ENCODE peak calls at places on chromosomes 3 and 15, in four cellular contexts. U, O, B and J are unnamed samples.

GRCh38 chr15:64969401-64969800 is 20.3 kb downstream of the SPG21 start:
- DNase-seq in O (no peak), U (no peak), B (no peak), J (no peak)

GRCh38 chr3:106086636-106087035 is 217.8 kb upstream of the CBLB start:
- DNase-seq in O (no peak), U (peak; percentile 10), B (no peak), J (no peak)

GRCh38 chr15:65731926-65732325 is 60.2 kb downstream of the DENND4A start:
- DNase-seq in O (no peak), U (no peak), B (no peak), J (no peak)

GRCh38 chr15:35624881-35625280 is 78.9 kb upstream of the DPH6 start:
- DNase-seq in O (no peak), U (no peak), B (no peak), J (no peak)

GRCh38 chr3:45644063-45644462 is 45.1 kb upstream of the SACM1L start:
- DNase-seq in O (no peak), U (no peak), B (no peak), J (no peak)

GRCh38 chr3:101512521-101513418 is at the start of gene SENP7:
- DNase-seq in O (peak; percentile 78), U (peak; percentile 87), B (peak; percentile 48), J (peak; percentile 63)

GRCh38 chr15:75921732-75922703 is 18.3 kb downstream of the FBXO22 start:
- DNase-seq in U (no peak), O (peak; percentile 49), B (no peak), J (no peak)

GRCh38 chr3:4568831-4569230 is 75.7 kb downstream of the ITPR1 start:
- DNase-seq in U (no peak), O (no peak), B (no peak), J (no peak)

GRCh38 chr15:70488002-70488605 is 275.3 kb downstream of the UACA start:
- DNase-seq in B (no peak), O (peak; percentile 78), U (peak; percentile 79), J (no peak)

GRCh38 chr3:54814224-54814623 is 113.6 kb downstream of the LRTM1 start:
- DNase-seq in U (no peak), B (no peak), O (no peak), J (no peak)

GRCh38 chr3:192795021-192795420 is 67.7 kb upstream of the FGF12 start:
- DNase-seq in O (no peak), B (no peak), U (no peak), J (no peak)

GRCh38 chr15:59362339-59362738 is 10.3 kb downstream of the MYO1E start:
- DNase-seq in O (no peak), B (no peak), U (no peak), J (no peak)

GRCh38 chr15:40333922-40334492 is 6.7 kb downstream of the CCDC9B start:
- DNase-seq in B (no peak), O (peak; percentile 95), U (no peak), J (no peak)

GRCh38 chr3:126960604-126960995 is 22.3 kb upstream of the PLXNA1 start:
- DNase-seq in O (no peak), U (no peak), B (no peak), J (no peak)

GRCh38 chr15:96882361-96882760 is 551.9 kb downstream of the NR2F2 start:
- DNase-seq in U (no peak), B (no peak), O (no peak), J (no peak)

GRCh38 chr3:157533298-157533870 is 30.2 kb upstream of the VEPH1 start:
- DNase-seq in B (no peak), U (no peak), O (no peak), J (no peak)

GRCh38 chr3:126264952-126265351 is 84.6 kb upstream of the ALDH1L1 start:
- DNase-seq in O (no peak), B (no peak), U (no peak), J (no peak)

GRCh38 chr15:70266412-70267089 is 168.8 kb upstream of the TLE3 start:
- DNase-seq in B (no peak), U (no peak), O (peak; percentile 94), J (no peak)

GRCh38 chr3:64248247-64248646 is 23.0 kb upstream of the PRICKLE2 start:
- DNase-seq in U (no peak), O (no peak), B (peak; percentile 7), J (no peak)

GRCh38 chr15:83871808-83872559 is 218.1 kb downstream of the ADAMTSL3 start:
- DNase-seq in U (peak; percentile 16), O (no peak), B (peak; percentile 17), J (no peak)

GRCh38 chr3:179713643-179714090 is 60.8 kb downstream of the USP13 start:
- DNase-seq in O (no peak), B (no peak), U (no peak), J (no peak)

GRCh38 chr3:135491478-135491877 is 474.1 kb upstream of the PPP2R3A start:
- DNase-seq in O (no peak), B (no peak), U (no peak), J (no peak)

DNA sequence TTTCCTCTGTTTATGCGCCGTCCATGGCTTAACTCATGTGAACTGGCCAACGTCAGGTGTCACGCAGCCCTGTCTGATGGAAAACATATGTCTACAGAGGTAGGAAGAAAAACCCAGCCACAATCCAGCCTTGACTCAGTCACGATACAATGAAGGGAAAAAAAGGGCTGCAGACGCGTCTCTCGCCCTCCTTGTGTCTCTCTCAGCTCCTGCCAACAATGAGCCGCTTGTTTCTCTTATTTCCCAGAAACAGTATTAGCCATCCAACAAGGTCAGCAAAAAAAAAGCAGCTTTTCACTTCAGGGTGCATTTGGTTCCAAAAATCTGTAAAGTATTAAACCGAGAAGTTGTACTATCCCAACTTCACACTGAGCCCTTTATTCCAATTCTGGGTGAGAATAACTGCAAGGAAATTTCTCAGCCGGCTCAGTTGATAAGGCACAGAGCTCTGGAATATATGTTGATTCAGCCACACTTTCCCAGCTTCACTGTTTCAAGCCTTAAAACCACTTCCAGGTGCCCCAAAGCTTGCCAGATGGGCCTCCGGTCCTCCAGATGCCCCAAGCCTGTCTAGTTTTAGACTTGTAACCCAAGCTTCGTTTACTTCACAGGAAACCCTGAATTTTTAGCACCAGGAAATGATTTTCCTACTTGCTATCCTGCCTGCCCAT is 79.4 kb downstream of the TM4SF4 start:
- DNase-seq in U (no peak), O (no peak), B (no peak), J (no peak)
- TF ChIP-seq SPI1 in U (no peak), O (no peak), B (no peak), J (no peak)

DNA sequence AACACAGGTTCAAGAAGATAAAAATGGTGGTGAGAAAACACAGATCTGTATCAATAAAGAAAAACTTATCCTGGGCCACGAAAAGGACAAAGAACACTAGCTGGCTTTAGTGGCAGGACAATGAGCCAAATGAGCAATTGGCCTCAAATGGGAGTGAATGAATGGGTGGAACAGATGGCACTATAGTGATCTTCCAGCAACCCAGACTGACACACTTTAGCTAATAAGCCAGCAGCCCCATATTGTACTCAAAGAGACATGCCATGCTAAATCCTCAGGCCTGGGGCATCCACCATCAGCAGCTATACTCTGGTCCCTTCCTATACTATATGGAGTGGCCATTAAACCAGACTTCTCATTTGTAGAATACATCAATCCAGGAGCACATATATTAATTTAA is 60.0 kb upstream of the GADL1 start:
- DNase-seq in U (no peak), B (no peak), O (no peak), J (no peak)
- TF ChIP-seq SPI1 in U (no peak), B (no peak), O (no peak), J (no peak)

DNA sequence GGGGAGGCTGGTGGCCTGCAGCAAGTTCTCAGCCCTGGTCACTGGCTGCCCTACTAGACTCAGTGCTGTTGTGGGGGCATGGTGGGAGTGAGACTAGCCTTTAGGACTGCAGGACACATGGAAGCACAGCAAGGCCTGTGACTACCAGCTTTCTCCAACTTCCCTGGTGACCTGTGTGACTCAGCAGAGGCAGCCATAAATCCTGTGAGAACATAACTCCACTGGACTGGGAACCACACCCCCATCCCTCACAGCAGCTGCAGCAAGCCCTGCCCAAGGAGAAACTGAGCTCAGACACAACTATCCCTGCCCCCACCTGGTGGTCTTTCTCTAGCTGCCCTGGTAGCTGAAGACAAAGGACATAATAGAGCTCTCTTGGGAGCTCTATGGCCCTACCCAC is 111.3 kb downstream of the DCLK3 start:
- DNase-seq in B (no peak), U (no peak), O (no peak), J (no peak)
- TF ChIP-seq SPI1 in B (no peak), U (no peak), O (no peak), J (no peak)

GRCh38 chr3:52041118-52041847 is 15.1 kb downstream of the DUSP7 start:
- DNase-seq in B (no peak), O (no peak), U (no peak), J (no peak)
- TF ChIP-seq SPI1 in B (no peak), O (no peak), U (no peak), J (no peak)

DNA sequence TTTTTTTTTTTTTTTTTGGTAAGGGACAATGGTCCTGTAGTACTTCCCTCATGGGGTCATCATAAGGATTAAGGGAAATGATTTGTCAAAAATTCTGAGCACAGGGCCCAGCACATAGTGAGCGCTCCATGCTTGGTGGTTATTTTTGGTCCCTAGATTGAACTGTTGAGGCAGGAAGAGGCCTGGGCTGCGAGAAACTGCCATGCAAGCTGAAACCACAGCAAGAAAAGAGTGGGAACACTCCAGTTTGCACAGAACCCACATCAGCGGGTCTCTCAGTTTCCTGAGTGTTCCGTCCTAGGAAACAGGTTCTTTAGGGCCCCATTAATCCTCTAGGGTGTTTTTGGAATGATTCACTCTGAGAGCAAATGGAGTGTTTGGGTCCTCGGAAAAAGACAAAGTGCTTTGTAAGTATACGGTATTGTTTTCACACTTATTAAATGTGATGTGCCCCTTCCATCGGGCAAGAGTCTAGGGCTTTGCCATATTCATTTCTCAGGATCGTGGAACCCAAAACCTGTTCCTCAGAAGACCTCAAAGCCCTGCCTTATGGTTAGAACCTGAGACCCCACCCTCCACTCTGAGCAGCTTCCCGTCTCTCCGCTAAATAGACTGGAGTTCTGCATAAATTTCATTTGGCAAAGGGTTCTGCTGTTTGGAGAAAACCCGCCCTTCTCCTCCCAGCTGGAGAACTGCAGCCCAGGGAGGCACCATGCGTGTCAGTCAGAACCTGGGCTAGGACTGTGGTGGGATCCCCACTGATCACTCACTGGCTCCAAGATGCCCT is 60.4 kb downstream of the SPSB4 start:
- DNase-seq in O (no peak), U (no peak), B (no peak), J (no peak)
- TF ChIP-seq SPI1 in O (no peak), U (no peak), B (no peak), J (no peak)

GRCh38 chr3:123258359-123258758 is 56.6 kb downstream of the SEC22A start:
- DNase-seq in U (no peak), O (no peak), B (no peak), J (no peak)

GRCh38 chr3:123258811-123259420 is 57.2 kb downstream of the SEC22A start:
- DNase-seq in B (no peak), U (peak; percentile 9), O (peak; percentile 21), J (no peak)

GRCh38 chr3:123261666-123262065 is 59.9 kb downstream of the SEC22A start:
- DNase-seq in B (no peak), O (no peak), U (no peak), J (no peak)

GRCh38 chr3:123262226-123262625 is 60.5 kb downstream of the SEC22A start:
- DNase-seq in O (no peak), B (no peak), U (no peak), J (no peak)

DNA sequence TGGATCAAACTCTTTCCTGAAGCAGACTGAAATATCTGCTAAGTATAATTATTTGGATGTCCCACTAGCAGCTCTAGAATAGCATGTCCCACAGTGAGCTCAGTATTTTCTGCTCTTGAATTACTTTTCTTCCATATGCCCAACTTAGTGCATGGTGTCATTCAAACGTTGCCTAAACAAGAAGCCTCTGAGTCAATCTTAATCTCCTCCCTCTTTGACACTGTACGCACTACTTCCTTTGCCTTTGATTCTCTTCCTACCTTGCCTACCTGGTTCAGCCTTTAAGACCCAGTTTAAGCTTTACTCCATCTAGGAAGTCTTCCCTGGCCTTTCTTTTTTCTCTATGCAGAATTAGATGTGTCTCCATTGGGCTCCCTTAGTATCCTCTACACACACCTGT is 54.5 kb downstream of the SEC22A start:
- DNase-seq in O (no peak), B (no peak), U (no peak), J (no peak)
- TF ChIP-seq SPI1 in O (no peak), B (no peak), U (no peak), J (no peak)